ENCODE peak calls at places on chromosomes 2 and 18, in four cellular contexts. K, W, J and V are unnamed samples.

GRCh38 chr2:44233450-44234128 is 41.7 kb upstream of the SLC3A1 start:
- DNase-seq in W (no peak), K (peak), J (no peak), V (no peak)

GRCh38 chr18:79211844-79212243 is 142.7 kb downstream of the ATP9B start:
- DNase-seq in J (no peak), W (no peak), K (no peak), V (no peak)

GRCh38 chr2:53234548-53234903 is 533.1 kb upstream of the CHAC2 start:
- DNase-seq in J (no peak), K (peak), W (no peak), V (no peak)

GRCh38 chr2:136242100-136242499 is 124.2 kb upstream of the CXCR4 start:
- DNase-seq in W (no peak), J (no peak), K (no peak), V (no peak)

GRCh38 chr2:45688479-45689298 is 37.2 kb downstream of the PRKCE start:
- DNase-seq in K (peak), W (no peak), J (no peak), V (no peak)

GRCh38 chr2:119113489-119113770 is 45.1 kb downstream of the C1QL2 start:
- DNase-seq in W (no peak), K (no peak), J (no peak), V (no peak)

GRCh38 chr18:2958819-2959298 is 54.1 kb downstream of the LPIN2 start:
- DNase-seq in W (no peak), J (no peak), K (peak), V (no peak)

GRCh38 chr2:179768765-179769164 is 92.6 kb downstream of the ZNF385B start:
- DNase-seq in K (peak), W (no peak), J (no peak), V (no peak)

GRCh38 chr2:196959291-196959690 is 32.8 kb upstream of the PGAP1 start:
- DNase-seq in K (no peak), W (no peak), J (no peak), V (no peak)

DNA sequence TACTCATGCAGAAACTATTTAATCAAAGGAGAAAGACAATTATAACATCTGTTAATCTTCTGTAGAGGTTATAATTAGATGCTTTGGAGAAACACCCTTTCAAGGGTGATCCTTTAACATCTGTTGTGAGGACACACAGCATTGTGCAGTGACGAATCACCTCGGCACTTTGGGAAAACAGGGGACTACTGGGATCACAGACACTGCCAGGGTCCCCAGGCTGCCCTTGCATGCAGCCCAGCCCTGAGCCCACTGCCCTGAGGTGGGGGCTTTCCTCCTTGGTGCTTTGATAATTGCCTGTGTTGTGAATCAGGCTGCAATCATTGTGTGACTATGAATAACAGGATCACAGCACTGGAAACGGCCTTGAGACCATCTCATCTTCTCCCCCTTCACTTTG is 10.6 kb downstream of the NCKAP5 start:
- DNase-seq in K (no peak), W (no peak), J (no peak), V (no peak)
- TF ChIP-seq CTCF in K (no peak), W (no peak), J (no peak), V (no peak)

DNA sequence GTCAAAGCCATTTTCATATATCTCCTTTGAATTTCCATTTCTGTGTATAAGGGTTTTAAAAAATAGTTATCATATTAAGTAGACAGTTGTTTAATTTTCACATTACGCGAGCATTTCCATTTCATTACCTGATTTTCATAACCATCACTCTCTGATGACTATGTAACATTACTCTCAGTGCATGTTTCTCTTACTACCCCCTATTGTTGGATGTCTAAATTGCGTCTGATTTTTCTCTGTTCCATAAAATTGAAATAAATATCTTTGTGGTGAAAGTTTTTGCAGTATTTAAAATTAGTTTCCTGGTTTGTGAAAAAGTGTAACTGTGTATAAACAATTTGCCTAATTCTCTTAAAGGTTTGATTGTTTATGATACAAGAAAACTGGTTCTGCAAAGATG is 123.8 kb downstream of the MYO1B start:
- DNase-seq in K (no peak), W (no peak), J (no peak), V (no peak)
- TF ChIP-seq CTCF in K (peak), W (no peak), J (no peak), V (no peak)

GRCh38 chr18:41532344-41533086 is 422.5 kb upstream of the PIK3C3 start:
- DNase-seq in W (no peak), K (no peak), J (no peak), V (no peak)
- TF ChIP-seq CTCF in W (no peak), K (peak), J (no peak), V (no peak)

GRCh38 chr2:109242222-109242653 is 113.2 kb downstream of the SH3RF3 start:
- DNase-seq in J (no peak), K (no peak), W (no peak), V (no peak)

GRCh38 chr2:109238580-109238979 is 109.6 kb downstream of the SH3RF3 start:
- DNase-seq in K (peak), J (no peak), W (peak), V (peak)

GRCh38 chr2:109237792-109238191 is 108.8 kb downstream of the SH3RF3 start:
- DNase-seq in J (no peak), K (no peak), W (no peak), V (no peak)

GRCh38 chr2:109242654-109243331 is 113.8 kb downstream of the SH3RF3 start:
- DNase-seq in K (peak), W (no peak), J (no peak), V (peak)

DNA sequence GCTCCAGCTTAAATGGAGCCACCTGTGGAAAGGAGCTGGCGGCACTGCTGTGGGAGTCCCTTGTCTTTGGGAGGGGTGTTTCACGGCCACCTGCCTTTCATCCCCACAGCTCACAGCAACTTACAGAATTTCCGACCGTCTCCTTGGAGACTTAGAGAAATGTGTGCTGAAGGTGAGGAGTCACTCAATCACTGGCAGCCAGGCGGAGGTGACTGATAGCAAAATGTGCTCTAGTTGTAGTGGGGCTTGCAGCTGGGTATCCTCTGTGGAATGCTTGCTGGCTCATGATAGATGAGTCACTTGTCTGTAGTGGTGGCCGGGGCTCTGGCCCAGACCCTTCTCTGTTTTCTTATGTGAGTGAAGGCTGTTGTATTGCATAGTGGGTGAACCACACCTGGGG is 110.7 kb downstream of the SH3RF3 start:
- DNase-seq in W (no peak), J (no peak), K (peak), V (no peak)
- TF ChIP-seq CTCF in W (no peak), J (no peak), K (no peak), V (no peak)

DNA sequence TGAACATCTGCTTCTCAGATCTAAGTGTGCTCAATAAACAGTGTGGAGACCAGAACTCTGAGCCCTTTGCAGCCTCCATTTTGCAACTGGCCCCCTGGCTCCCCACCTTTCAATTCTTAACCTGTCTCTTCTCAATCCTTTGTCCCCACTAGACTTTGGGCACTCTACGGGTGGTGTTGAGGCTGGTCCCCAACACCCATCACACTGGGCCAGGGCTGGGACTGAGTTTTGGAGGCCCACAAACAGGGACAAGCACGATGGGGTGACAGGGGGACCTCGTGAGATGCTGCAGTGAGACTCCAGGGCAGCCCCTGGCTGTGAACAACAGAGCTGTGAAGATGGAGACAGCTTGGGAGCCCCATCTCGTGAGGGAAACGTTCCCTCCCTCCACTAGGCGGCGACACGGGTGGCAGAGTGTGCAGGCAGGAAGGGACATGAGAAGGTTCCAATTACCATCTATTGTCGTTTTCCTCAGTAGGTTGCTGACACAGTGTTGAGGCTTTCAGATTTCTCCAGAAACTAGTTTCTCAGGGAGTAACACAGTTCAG is 1.2 kb downstream of the ANKMY1 start:
- DNase-seq in J (peak), K (no peak), W (peak), V (peak)
- TF ChIP-seq CTCF in J (no peak), K (peak), W (peak), V (no peak)